ENCODE peak calls at places on chromosome 7, in five cellular contexts. L is colonic mucosa, E is fibroblast of lung, A is A549, V is stomach. Y is an unnamed sample.
A peak's percentile ranks its signal among the peaks of the same experiment; 100 is the strongest.

GRCh38 chr7:148398844-148399365 is 191.7 kb upstream of the C7orf33 start:
- DNase-seq in L (no peak), E (no peak), A (no peak), V (no peak), Y (no peak)

GRCh38 chr7:29141981-29142380 is 4.4 kb downstream of the CPVL start:
- DNase-seq in L (no peak), E (no peak), A (no peak), V (no peak), Y (no peak)

GRCh38 chr7:150799741-150800575 is at the start of gene TMEM176B:
- DNase-seq in L (peak; percentile 78), E (no peak), A (no peak), V (no peak), Y (no peak)

GRCh38 chr7:130721486-130722277 is 12.3 kb downstream of the KLF14 start:
- DNase-seq in L (peak; percentile 39), E (peak; percentile 69), A (peak; percentile 35), V (peak; percentile 51), Y (peak; percentile 7)

GRCh38 chr7:33982425-33982786 is 77.1 kb downstream of the BMPER start:
- DNase-seq in L (no peak), E (peak; percentile 70), A (no peak), V (no peak), Y (no peak)

GRCh38 chr7:16651391-16652254 is 5.6 kb downstream of the BZW2 start:
- DNase-seq in L (no peak), E (peak; percentile 70), A (no peak), V (no peak), Y (no peak)

GRCh38 chr7:122155566-122155965 is 11.5 kb upstream of the AASS start:
- DNase-seq in L (no peak), E (peak; percentile 48), A (no peak), V (no peak), Y (no peak)

GRCh38 chr7:139118234-139118802 is 8.8 kb upstream of the ZC3HAV1 start:
- DNase-seq in L (no peak), E (peak; percentile 82), A (peak; percentile 62), V (no peak), Y (no peak)

GRCh38 chr7:1122832-1123501 is 35.1 kb downstream of the GPER1 start:
- DNase-seq in L (no peak), E (no peak), A (no peak), V (no peak), Y (no peak)

GRCh38 chr7:40346554-40346953 is 211.7 kb downstream of the SUGCT start:
- DNase-seq in L (no peak), E (no peak), A (no peak), V (no peak), Y (no peak)

GRCh38 chr7:24279512-24279911 is 4.5 kb upstream of the NPY start:
- DNase-seq in L (no peak), E (no peak), A (no peak), V (no peak), Y (no peak)

GRCh38 chr7:36176688-36177087 is 23.6 kb downstream of the EEPD1 start:
- DNase-seq in L (no peak), E (no peak), A (no peak), V (no peak), Y (no peak)

GRCh38 chr7:47518827-47519226 is 63.1 kb downstream of the TNS3 start:
- DNase-seq in L (no peak), E (peak; percentile 90), A (no peak), V (no peak), Y (no peak)

GRCh38 chr7:106346167-106346677 is 61.4 kb upstream of the NAMPT start:
- DNase-seq in L (no peak), E (peak; percentile 7), A (no peak), V (no peak), Y (no peak)

GRCh38 chr7:84187087-84187805 is 7.3 kb downstream of the SEMA3A start:
- DNase-seq in L (no peak), E (peak; percentile 40), A (no peak), V (no peak), Y (no peak)

GRCh38 chr7:29612596-29612995 is 49.0 kb downstream of the PRR15 start:
- DNase-seq in L (no peak), E (peak; percentile 75), A (no peak), V (no peak), Y (no peak)

GRCh38 chr7:158259671-158260423 is 327.8 kb downstream of the PTPRN2 start:
- DNase-seq in L (no peak), E (no peak), A (no peak), V (no peak), Y (no peak)

GRCh38 chr7:52944916-52945315 is 90.5 kb upstream of the POM121L12 start:
- DNase-seq in L (no peak), E (peak; percentile 64), A (no peak), V (no peak), Y (no peak)

GRCh38 chr7:104127204-104127603 is 80.6 kb downstream of the ORC5 start:
- DNase-seq in L (no peak), E (no peak), A (no peak), V (no peak), Y (no peak)

GRCh38 chr7:47420117-47420780 is 161.7 kb downstream of the TNS3 start:
- DNase-seq in L (no peak), E (no peak), A (no peak), V (no peak), Y (no peak)

GRCh38 chr7:148540041-148540738 is 50.4 kb upstream of the C7orf33 start:
- DNase-seq in L (no peak), E (peak; percentile 79), A (peak; percentile 44), V (no peak), Y (no peak)

GRCh38 chr7:142385528-142386340 is 127.9 kb upstream of the PRSS58 start:
- DNase-seq in L (peak; percentile 63), E (peak; percentile 62), A (peak; percentile 34), V (no peak), Y (peak; percentile 33)

GRCh38 chr7:13021566-13021965 is 334.1 kb downstream of the ARL4A start:
- DNase-seq in L (no peak), E (peak; percentile 39), A (no peak), V (no peak), Y (no peak)

GRCh38 chr7:68823996-68824780 is 774.1 kb upstream of the AUTS2 start:
- DNase-seq in L (no peak), E (peak; percentile 26), A (no peak), V (no peak), Y (no peak)

GRCh38 chr7:47479821-47480575 is 101.9 kb downstream of the TNS3 start:
- DNase-seq in L (no peak), E (no peak), A (no peak), V (no peak), Y (no peak)

GRCh38 chr7:6536899-6537298 is 14.4 kb downstream of the GRID2IP start:
- DNase-seq in L (no peak), E (peak; percentile 22), A (no peak), V (no peak), Y (no peak)

GRCh38 chr7:121160150-121161008 is 168.4 kb upstream of the WNT16 start:
- DNase-seq in L (no peak), E (no peak), A (no peak), V (no peak), Y (no peak)

GRCh38 chr7:7274782-7275181 is 92.4 kb downstream of the C1GALT1 start:
- DNase-seq in L (no peak), E (peak; percentile 7), A (no peak), V (no peak), Y (no peak)

GRCh38 chr7:128879461-128879938 is 16.8 kb downstream of the ATP6V1F start:
- DNase-seq in L (no peak), E (no peak), A (no peak), V (no peak), Y (no peak)
- H3K4me3 ChIP-seq in L (no peak overlapping the region), E (no peak overlapping the region), A (no peak overlapping the region), V (no peak overlapping the region), Y (no peak overlapping the region)

GRCh38 chr7:51369746-51370145 is 53.1 kb upstream of the COBL start:
- DNase-seq in L (peak; percentile 42), E (no peak), A (no peak), V (no peak), Y (no peak)

GRCh38 chr7:51366930-51367613 is 50.5 kb upstream of the COBL start:
- DNase-seq in L (peak; percentile 45), E (peak; percentile 40), A (peak; percentile 84), V (peak; percentile 54), Y (no peak)

GRCh38 chr7:51366172-51366728 is 49.6 kb upstream of the COBL start:
- DNase-seq in L (no peak), E (no peak), A (no peak), V (no peak), Y (no peak)

DNA sequence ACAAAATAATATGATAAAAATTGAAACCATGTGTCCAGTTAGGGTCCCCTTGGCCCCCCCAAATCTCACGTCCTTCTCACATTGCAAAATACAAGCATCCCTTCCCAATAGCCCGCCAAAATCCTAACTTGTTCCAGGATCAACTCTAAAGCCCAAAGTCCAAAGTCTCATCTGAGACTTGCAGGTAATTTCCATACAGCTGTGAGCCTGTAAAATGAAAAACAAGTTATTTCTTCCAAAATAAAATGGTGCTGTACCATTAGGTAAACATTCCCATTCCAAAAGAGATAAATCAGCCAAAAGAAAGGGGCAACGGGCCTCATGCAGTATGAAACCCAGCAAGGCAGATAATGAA is 51.0 kb upstream of the COBL start:
- DNase-seq in L (no peak), E (no peak), A (no peak), V (no peak), Y (no peak)
- H3K9me3 ChIP-seq in L (no peaks in the 10 kb centered on the region), E (no peaks in the 10 kb centered on the region), A (no peaks in the 10 kb centered on the region), V (no peaks in the 10 kb centered on the region), Y (peaks cover 7% of the 10 kb centered on the region)

DNA sequence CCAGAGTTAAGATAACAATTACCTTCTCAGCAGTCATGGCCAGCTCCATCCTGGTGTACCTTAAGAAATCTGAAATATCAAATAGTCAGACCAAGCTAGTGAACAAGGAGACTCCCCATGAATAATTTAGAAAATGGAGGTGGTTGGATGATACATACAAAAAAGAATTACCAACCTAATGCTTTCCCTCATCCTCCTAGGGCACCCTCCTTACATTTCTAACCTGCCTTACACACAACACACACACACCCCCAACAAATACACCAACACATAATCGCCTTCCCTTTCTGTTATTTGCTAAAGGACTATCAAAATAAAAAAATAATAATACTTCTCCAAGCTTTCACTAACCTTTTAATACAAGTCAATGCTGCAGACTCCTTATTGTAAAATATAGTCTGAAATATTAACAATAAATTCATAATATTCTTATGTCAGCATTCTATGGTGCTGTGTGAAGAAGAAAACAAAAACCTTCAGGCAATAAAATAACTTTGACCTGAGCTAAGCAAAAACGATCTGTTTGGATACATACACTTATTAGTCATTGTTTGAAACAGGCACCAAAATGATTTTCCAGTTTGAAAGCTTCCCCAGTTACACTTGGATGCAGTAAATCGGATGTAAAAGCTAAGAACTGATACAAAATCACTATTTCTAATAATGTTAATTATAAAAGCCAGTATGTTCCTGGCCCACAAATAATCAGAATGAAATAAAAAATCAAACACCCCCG is 3.4 kb downstream of the TWIST1 start:
- DNase-seq in L (no peak), E (peak; percentile 61), A (no peak), V (no peak), Y (no peak)
- H3K4me3 ChIP-seq in L (no peak overlapping the region), E (peak overlapping the region; percentile 70), A (no peak overlapping the region), V (peak overlapping the region; percentile 63), Y (peak overlapping the region; percentile 94)

GRCh38 chr7:22378199-22378961 is 21.4 kb upstream of the RAPGEF5 start:
- DNase-seq in L (no peak), E (no peak), A (no peak), V (no peak), Y (no peak)

GRCh38 chr7:22377690-22378089 is 20.7 kb upstream of the RAPGEF5 start:
- DNase-seq in L (no peak), E (no peak), A (no peak), V (no peak), Y (no peak)

GRCh38 chr7:22375359-22376048 is 18.6 kb upstream of the RAPGEF5 start:
- DNase-seq in L (no peak), E (no peak), A (no peak), V (no peak), Y (no peak)

GRCh38 chr7:22385326-22385725 is 28.4 kb upstream of the RAPGEF5 start:
- DNase-seq in L (no peak), E (no peak), A (no peak), V (no peak), Y (no peak)

GRCh38 chr7:22380333-22380732 is 23.4 kb upstream of the RAPGEF5 start:
- DNase-seq in L (no peak), E (no peak), A (no peak), V (no peak), Y (no peak)
- H3K9me3 ChIP-seq in L (no peaks in the 10 kb centered on the region), E (no peaks in the 10 kb centered on the region), A (no peaks in the 10 kb centered on the region), V (no peaks in the 10 kb centered on the region), Y (no peaks in the 10 kb centered on the region)